ENCODE peak calls at places on chromosome 5, in four cellular contexts. I, P, A and Q are unnamed samples.

GRCh38 chr5:152883061-152883460 is 478.0 kb upstream of the NMUR2 start:
- DNase-seq in I (no peak), P (no peak), A (no peak), Q (no peak)

GRCh38 chr5:179280095-179280490 is 65.2 kb downstream of the ADAMTS2 start:
- DNase-seq in I (no peak), P (no peak), A (no peak), Q (no peak)

GRCh38 chr5:21672911-21673310 is 1180.2 kb downstream of the CDH12 start:
- DNase-seq in I (no peak), P (no peak), A (no peak), Q (no peak)

GRCh38 chr5:167814828-167815227 is 476.6 kb upstream of the WWC1 start:
- DNase-seq in I (no peak), P (no peak), A (no peak), Q (peak; percentile 23)

GRCh38 chr5:151178779-151179488 is 21.4 kb upstream of the ANXA6 start:
- DNase-seq in I (no peak), P (no peak), A (no peak), Q (no peak)

GRCh38 chr5:173202266-173202875 is 32.6 kb downstream of the NKX2-5 start:
- DNase-seq in I (no peak), P (no peak), A (no peak), Q (no peak)

GRCh38 chr5:56881571-56881970 is 27.8 kb upstream of the SETD9 start:
- DNase-seq in I (no peak), P (no peak), A (no peak), Q (no peak)

GRCh38 chr5:149546974-149547373 is 4.3 kb downstream of the CSNK1A1 start:
- DNase-seq in I (no peak), P (no peak), A (no peak), Q (no peak)

GRCh38 chr5:163473613-163474243 is 13.3 kb downstream of the HMMR start:
- DNase-seq in I (no peak), P (no peak), A (no peak), Q (no peak)

GRCh38 chr5:39427225-39427624 is 2.4 kb upstream of the DAB2 start:
- DNase-seq in I (no peak), P (no peak), A (no peak), Q (no peak)

GRCh38 chr5:35319231-35320002 is 89.1 kb upstream of the PRLR start:
- DNase-seq in I (no peak), P (peak; percentile 96), A (no peak), Q (no peak)
- TF ChIP-seq CREM in I (no peak), P (peak; percentile 89), A (no peak), Q (no peak)

DNA sequence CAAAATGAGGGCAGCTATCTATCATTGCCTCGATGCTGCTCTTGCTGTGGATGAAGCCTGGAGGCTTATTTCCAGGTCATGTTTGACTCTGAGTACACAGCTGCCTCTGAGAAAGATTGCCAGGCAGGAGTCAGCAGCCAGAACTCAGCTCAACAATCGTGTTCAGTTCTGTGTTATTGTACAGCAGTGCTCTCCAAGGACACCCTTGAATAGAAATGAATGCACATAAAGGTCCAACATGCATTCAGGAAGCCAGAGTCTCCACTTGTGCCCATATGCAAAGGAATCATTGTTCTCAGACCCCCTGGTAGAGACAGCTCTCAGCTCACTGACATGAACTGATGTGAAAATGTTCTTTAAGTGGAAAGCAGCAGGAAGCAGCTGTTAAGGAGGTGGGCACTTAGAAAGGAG is 61.7 kb upstream of the ZFR start:
- DNase-seq in I (no peak), P (no peak), A (no peak), Q (no peak)
- TF ChIP-seq CREM in I (no peak), P (no peak), A (no peak), Q (no peak)

GRCh38 chr5:921456-921855 is 28.8 kb downstream of the TRIP13 start:
- DNase-seq in I (no peak), P (no peak), A (no peak), Q (no peak)

GRCh38 chr5:922041-922744 is 29.5 kb downstream of the TRIP13 start:
- DNase-seq in I (no peak), P (no peak), A (no peak), Q (no peak)

GRCh38 chr5:926416-927171 is 33.9 kb downstream of the TRIP13 start:
- DNase-seq in I (no peak), P (no peak), A (peak; percentile 39), Q (peak; percentile 56)

GRCh38 chr5:922745-923472 is 30.2 kb downstream of the TRIP13 start:
- DNase-seq in I (no peak), P (no peak), A (no peak), Q (no peak)

DNA sequence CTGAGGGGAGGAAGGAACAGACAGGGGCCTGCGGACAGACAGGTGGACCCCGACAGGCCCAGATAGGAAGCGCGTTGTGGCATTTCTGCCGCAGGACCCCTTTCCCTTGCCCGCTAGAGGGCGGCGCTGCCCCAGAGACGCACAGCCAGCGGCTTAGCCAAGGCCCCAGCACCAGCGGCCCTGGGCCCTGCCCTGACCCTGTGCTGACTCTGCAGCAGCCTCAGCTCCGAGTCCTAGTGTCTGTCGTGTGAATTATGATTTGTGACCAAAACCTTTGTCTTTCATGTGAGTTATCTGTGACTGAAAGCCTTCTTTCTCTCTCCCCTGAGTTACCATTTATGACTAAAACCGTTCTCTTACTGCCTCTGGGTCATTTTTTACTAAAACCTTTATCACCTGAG is 30.8 kb downstream of the TRIP13 start:
- DNase-seq in I (peak; percentile 66), P (no peak), A (peak; percentile 88), Q (peak; percentile 90)
- TF ChIP-seq CREM in I (no peak), P (no peak), A (peak; percentile 47), Q (no peak)

GRCh38 chr5:180314106-180314505 is 22.2 kb upstream of the MAPK9 start:
- DNase-seq in I (no peak), P (no peak), A (no peak), Q (peak; percentile 48)

GRCh38 chr5:180318456-180319089 is 26.7 kb upstream of the MAPK9 start:
- DNase-seq in I (no peak), P (no peak), A (no peak), Q (no peak)

GRCh38 chr5:180316586-180316985 is 24.7 kb upstream of the MAPK9 start:
- DNase-seq in I (no peak), P (no peak), A (no peak), Q (no peak)

GRCh38 chr5:180315762-180316212 is 23.9 kb upstream of the MAPK9 start:
- DNase-seq in I (peak; percentile 38), P (no peak), A (peak; percentile 79), Q (peak; percentile 81)

DNA sequence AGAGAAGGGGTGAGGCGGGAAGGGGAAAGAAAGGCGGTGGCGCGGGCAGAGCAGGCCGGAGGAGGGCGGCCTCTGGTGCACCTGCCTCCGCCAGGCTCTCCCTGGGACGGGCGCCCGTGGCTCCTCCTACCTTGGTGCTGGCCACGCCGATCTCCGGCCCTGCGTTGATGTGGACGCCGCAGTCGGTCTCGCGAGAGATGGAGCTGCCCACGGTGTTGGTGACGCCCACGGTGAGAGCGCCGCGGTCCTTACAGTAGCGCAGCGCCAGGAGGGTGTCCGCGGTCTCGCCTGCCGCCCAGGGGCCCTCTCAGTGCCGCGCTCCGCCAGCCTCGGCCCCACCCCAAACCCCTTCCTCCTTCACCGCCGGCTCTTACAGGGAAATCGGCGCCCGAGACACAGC is 21.8 kb upstream of the MAPK9 start:
- DNase-seq in I (peak; percentile 70), P (no peak), A (peak; percentile 61), Q (peak; percentile 69)
- TF ChIP-seq CREM in I (no peak), P (no peak), A (peak; percentile 54), Q (no peak)

GRCh38 chr5:103232393-103232999 is 26.1 kb upstream of the MACIR start:
- DNase-seq in I (peak; percentile 41), P (no peak), A (peak; percentile 32), Q (no peak)
- TF ChIP-seq CREM in I (no peak), P (no peak), A (no peak), Q (no peak)

GRCh38 chr5:107870984-107871383 is 200.2 kb upstream of the EFNA5 start:
- DNase-seq in I (no peak), P (no peak), A (no peak), Q (no peak)

GRCh38 chr5:107875834-107876233 is 205.1 kb upstream of the EFNA5 start:
- DNase-seq in I (no peak), P (no peak), A (no peak), Q (no peak)

GRCh38 chr5:107869459-107870115 is 198.8 kb upstream of the EFNA5 start:
- DNase-seq in I (no peak), P (no peak), A (no peak), Q (no peak)

GRCh38 chr5:107874810-107875209 is 204.1 kb upstream of the EFNA5 start:
- DNase-seq in I (no peak), P (no peak), A (no peak), Q (no peak)

DNA sequence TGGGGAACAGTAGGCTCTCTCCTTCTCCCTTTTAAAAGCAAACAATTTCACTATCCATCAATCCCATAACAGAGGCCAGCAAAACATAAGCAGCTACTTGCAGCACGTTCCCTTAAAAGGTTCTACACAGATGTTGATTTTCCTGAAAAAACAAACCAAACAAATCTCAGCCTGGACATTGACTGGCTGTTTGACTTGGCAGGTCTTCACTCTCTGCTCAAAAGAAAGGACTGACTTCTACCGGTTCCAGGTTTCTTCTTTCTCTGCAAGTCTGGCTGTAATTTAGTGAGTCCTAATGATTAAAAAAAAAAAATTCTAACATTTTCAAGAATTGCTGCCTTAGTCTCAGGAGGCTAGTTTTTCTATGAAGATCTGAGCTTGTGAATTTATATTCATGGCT is 203.1 kb upstream of the EFNA5 start:
- DNase-seq in I (no peak), P (no peak), A (no peak), Q (no peak)
- TF ChIP-seq CREM in I (no peak), P (no peak), A (no peak), Q (no peak)

DNA sequence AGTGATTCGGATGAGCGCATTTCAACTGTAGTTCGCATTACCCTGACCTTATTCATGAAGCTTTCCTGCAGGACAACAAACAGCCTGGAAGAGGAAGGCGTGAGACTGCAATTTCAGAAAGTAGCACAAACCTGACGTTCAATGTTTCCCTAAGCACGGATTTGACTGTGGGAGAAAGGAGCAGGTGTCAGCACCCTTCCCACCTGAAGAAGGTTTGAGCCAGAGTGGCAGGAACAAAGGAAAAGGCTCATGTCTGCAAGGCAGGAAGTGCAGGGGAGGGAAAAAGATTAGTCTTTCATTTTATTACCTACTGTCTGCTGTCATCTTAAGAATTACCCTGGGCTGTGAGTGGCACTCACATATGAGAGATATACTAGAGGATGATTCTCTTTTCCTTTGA is 114.0 kb downstream of the MED10 start:
- DNase-seq in I (no peak), P (no peak), A (no peak), Q (no peak)
- TF ChIP-seq CREM in I (no peak), P (no peak), A (no peak), Q (no peak)